ENCODE peak calls at places on chromosomes 5 and 9, in four cellular contexts. I is activated CD8-positive, alpha-beta T cell treated with anti-CD3 and anti-CD28 coated beads for 36 hours; Q is glutamatergic neuron; B is heart left ventricle. O is an unnamed sample.

GRCh38 chr9:22416692-22417060 is 29.9 kb upstream of the DMRTA1 start:
- DNase-seq in Q (no peak), B (no peak), I (no peak), O (no peak)

GRCh38 chr9:98255064-98255577 is 328 bp downstream of the TBC1D2 start:
- DNase-seq in B (no peak), Q (no peak), I (peak; percentile 55), O (no peak)

GRCh38 chr5:133319244-133319643 is 267.4 kb downstream of the HSPA4 start:
- DNase-seq in Q (no peak), I (no peak), B (no peak), O (no peak)

GRCh38 chr5:145854651-145855258 is 18.1 kb downstream of the GRXCR2 start:
- DNase-seq in Q (no peak), B (no peak), I (no peak), O (no peak)

GRCh38 chr5:143229896-143230675 is 173.4 kb downstream of the NR3C1 start:
- DNase-seq in B (no peak), Q (no peak), I (peak; percentile 83), O (peak; percentile 82)

GRCh38 chr5:38533286-38534121 is 22.9 kb downstream of the LIFR start:
- DNase-seq in B (no peak), Q (no peak), I (no peak), O (no peak)

GRCh38 chr9:130672466-130672865 is 8.1 kb downstream of the PRDM12 start:
- DNase-seq in Q (peak; percentile 54), I (no peak), B (no peak), O (no peak)

GRCh38 chr5:34460496-34460895 is 195.6 kb upstream of the RAI14 start:
- DNase-seq in B (no peak), Q (no peak), I (no peak), O (no peak)

GRCh38 chr5:97009921-97010320 is 74.0 kb downstream of the LNPEP start:
- DNase-seq in B (no peak), I (no peak), Q (no peak), O (no peak)

GRCh38 chr9:98248737-98249474 is 6.5 kb downstream of the TBC1D2 start:
- DNase-seq in Q (no peak), I (no peak), B (peak; percentile 82), O (no peak)

GRCh38 chr5:23316060-23316591 is 191.3 kb upstream of the PRDM9 start:
- DNase-seq in B (no peak), Q (no peak), I (no peak), O (no peak)

GRCh38 chr5:112691341-112691685 is 46.4 kb upstream of the APC start:
- DNase-seq in B (no peak), I (no peak), Q (no peak), O (no peak)

GRCh38 chr5:171537463-171537862 is 118.0 kb downstream of the FGF18 start:
- DNase-seq in B (no peak), I (no peak), Q (no peak), O (no peak)

GRCh38 chr5:136655429-136655828 is 290.1 kb upstream of the TRPC7 start:
- DNase-seq in B (no peak), Q (no peak), I (no peak), O (no peak)

GRCh38 chr9:115142502-115143265 is 24.7 kb upstream of the TNC start:
- DNase-seq in I (no peak), B (no peak), Q (no peak), O (no peak)

GRCh38 chr5:14588145-14588544 is 6.6 kb downstream of the OTULINL start:
- DNase-seq in I (no peak), Q (no peak), B (no peak), O (no peak)

GRCh38 chr5:59257488-59258400 is 635.8 kb downstream of the PDE4D start:
- DNase-seq in B (no peak), I (no peak), Q (no peak), O (no peak)

GRCh38 chr9:120538339-120538738 is 41.6 kb downstream of the CDK5RAP2 start:
- DNase-seq in I (no peak), Q (no peak), B (no peak), O (no peak)

GRCh38 chr9:6096821-6097220 is 81.4 kb upstream of the RANBP6 start:
- DNase-seq in Q (no peak), I (peak; percentile 12), B (no peak), O (no peak)

DNA sequence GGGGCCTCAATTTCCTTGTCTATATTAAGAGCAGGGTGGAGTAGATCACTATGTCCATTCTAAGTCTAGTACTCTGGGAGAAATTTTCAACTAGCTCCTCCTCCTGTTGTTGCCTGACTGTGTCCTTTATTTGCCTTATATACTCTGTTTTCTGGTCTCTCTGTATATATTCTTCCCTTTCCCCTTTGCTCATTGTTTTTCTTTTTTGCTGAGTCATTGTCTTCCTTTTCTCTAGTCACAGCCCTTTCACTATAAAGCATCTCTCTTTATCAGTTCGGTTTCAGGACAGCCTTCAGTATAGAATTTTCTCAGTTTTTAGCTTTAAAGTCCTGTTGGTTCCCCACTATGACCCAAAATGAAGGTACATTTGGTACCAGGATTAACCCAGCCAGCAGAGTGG is 44.4 kb upstream of the CDH6 start:
- DNase-seq in B (no peak), Q (no peak), I (no peak), O (no peak)
- TF ChIP-seq CTCF in B (no peak), Q (no peak), I (no peak), O (no peak)

GRCh38 chr9:20408513-20408912 is 213.8 kb downstream of the MLLT3 start:
- DNase-seq in I (no peak), Q (no peak), B (no peak), O (no peak)
- TF ChIP-seq CTCF in I (no peak), Q (no peak), B (no peak), O (no peak)

DNA sequence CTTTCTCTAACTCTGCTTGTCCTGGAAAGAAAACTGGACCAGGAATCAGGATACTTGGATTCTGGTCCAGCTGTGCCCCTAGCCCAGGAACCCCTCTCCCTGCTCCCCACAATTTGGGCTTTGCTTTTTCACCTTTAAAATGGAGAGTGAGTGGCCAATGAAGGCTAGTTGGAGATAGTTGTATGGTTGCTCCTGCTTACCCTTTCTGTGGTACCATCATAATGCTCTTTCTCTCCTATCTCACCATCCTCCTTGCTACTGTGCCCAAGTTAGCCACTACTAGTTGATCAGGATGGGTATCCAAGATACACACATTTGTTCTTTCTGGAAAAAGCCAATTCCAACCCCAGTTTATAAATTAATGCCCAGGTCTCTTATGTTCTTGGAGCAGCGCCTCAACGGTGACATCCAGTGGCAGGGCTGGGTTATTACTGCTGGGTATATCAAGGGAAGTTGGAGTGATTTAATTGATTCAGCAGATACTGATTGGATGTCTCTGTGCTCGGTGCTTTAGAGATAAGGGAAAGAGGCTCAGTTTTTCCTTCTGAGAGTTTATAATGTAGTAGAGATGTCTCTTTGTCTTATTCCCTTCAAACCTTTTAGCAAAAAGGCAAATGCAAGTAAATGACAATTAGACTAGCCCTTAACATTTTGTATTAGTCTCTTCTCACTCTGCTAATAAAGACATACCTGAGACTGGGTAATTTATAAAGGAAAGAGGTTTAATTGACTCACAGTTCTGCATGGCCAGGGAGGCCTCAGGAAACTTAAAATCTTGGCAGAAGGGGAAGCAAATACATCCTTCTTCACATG is 38.5 kb downstream of the FAXDC2 start:
- DNase-seq in I (peak; percentile 72), B (no peak), Q (peak; percentile 73), O (peak; percentile 71)
- TF ChIP-seq CTCF in I (peak; percentile 87), B (peak; percentile 89), Q (peak; percentile 84), O (peak; percentile 79)

GRCh38 chr5:110338336-110339083 is 388.0 kb downstream of the TMEM232 start:
- DNase-seq in B (no peak), Q (no peak), I (no peak), O (no peak)

GRCh38 chr5:110335361-110336046 is 391.0 kb downstream of the TMEM232 start:
- DNase-seq in Q (no peak), B (no peak), I (no peak), O (no peak)

GRCh38 chr5:110329955-110330354 is 396.5 kb downstream of the TMEM232 start:
- DNase-seq in Q (no peak), B (no peak), I (no peak), O (no peak)

DNA sequence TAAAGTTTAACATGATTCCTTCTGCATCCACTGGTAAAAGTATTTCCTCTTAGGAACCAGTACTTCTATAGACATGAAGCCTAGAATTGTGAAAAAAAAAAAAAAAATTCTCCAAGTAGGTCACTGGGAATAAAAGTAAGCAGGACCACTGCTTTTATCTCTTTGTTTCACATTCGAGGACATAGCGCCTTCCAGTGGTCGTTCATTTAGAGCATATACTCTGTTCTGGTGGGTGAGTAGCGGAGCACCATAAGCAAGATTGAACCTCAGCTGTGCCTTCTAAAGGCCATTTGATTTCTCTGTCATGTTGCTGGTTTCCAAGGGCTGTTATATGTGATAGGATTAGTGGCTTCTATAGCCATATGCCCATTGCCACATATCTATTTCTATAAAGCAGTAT is 393.1 kb downstream of the TMEM232 start:
- DNase-seq in B (no peak), I (peak; percentile 26), Q (peak; percentile 27), O (no peak)
- TF ChIP-seq CTCF in B (no peak), I (peak; percentile 25), Q (peak; percentile 14), O (peak; percentile 15)

DNA sequence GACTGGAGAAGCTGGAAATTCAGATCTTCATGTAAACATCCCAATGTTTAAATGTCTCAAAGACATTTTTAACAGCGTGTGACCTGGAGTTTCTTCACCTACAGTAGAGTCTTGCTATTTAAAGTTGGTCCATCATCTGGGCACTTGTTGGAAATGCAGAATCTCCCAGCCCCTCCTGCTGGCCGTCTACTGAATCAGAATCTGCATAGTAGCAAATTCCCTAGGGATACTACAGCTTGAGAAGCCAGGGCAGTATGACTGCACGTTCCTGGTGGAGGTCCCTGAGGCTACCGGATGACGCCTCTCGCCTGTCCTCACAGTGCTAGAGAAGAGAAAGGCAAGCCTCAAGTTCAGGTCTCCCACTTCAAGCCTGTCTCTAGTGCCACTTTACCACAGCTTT is 15.7 kb downstream of the SAP30L start:
- DNase-seq in B (no peak), Q (no peak), I (no peak), O (no peak)
- TF ChIP-seq CTCF in B (no peak), Q (peak; percentile 60), I (no peak), O (peak; percentile 20)

GRCh38 chr5:157369507-157369906 is 90.5 kb upstream of the NIPAL4 start:
- DNase-seq in Q (no peak), I (no peak), B (no peak), O (no peak)

GRCh38 chr5:157365732-157366131 is 94.3 kb upstream of the NIPAL4 start:
- DNase-seq in Q (no peak), I (no peak), B (no peak), O (no peak)

GRCh38 chr5:157370967-157371366 is 89.0 kb upstream of the NIPAL4 start:
- DNase-seq in Q (no peak), B (no peak), I (no peak), O (no peak)

GRCh38 chr5:157362982-157363381 is 97.0 kb upstream of the NIPAL4 start:
- DNase-seq in B (no peak), I (no peak), Q (no peak), O (no peak)

GRCh38 chr5:157366741-157367684 is 93.0 kb upstream of the NIPAL4 start:
- DNase-seq in I (no peak), B (no peak), Q (peak; percentile 70), O (no peak)
- TF ChIP-seq CTCF in I (no peak), B (peak; percentile 21), Q (peak; percentile 49), O (no peak)

O was measured in GM10248.